ENCODE peak calls at places on chromosomes 13 and 19, in seven cellular contexts. L is NCI-H1436; Q is B cell; O is colonic mucosa; J is activated CD4-positive, alpha-beta T cell treated with anti-CD3 and anti-CD28 coated beads, Interleukin-2, amount 50 U/mL, for 1 hour; Y is HFF-Myc; M is activated CD4-positive, alpha-beta memory T cell treated with anti-CD3 and anti-CD28 coated beads, Interleukin-2, amount 10 ng/mL, durations not matched to agents 7 days and 5 days. Z is an unnamed sample.

GRCh38 chr19:480016-480855 is 16.1 kb upstream of the MADCAM1 start:
- DNase-seq in J (no peak), Q (peak), M (peak), Y (no peak), O (peak), L (peak), Z (peak)

GRCh38 chr13:90302113-90302512 is 1045.4 kb upstream of the MIR17HG start:
- DNase-seq in O (no peak), Q (no peak), L (no peak), M (no peak), J (no peak), Y (no peak), Z (no peak)

GRCh38 chr19:5926641-5927438 is 12.8 kb downstream of the CAPS start:
- DNase-seq in J (no peak), Y (peak), O (no peak), L (no peak), M (no peak), Q (no peak), Z (no peak)

GRCh38 chr19:6392219-6393073 is 518 bp downstream of the GTF2F1 start:
- DNase-seq in M (no peak), L (no peak), Q (no peak), O (no peak), J (no peak), Y (no peak), Z (no peak)

GRCh38 chr13:78241278-78241919 is 322.8 kb upstream of the EDNRB start:
- DNase-seq in Q (peak), O (peak), J (no peak), Y (no peak), L (peak), M (peak), Z (no peak)

GRCh38 chr19:47006496-47006895 is 13.1 kb upstream of the NPAS1 start:
- DNase-seq in J (no peak), L (no peak), O (no peak), Q (no peak), Y (no peak), M (no peak), Z (no peak)

GRCh38 chr13:86741762-86742285 is 929.3 kb upstream of the SLITRK5 start:
- DNase-seq in Y (no peak), J (no peak), M (no peak), L (no peak), O (no peak), Q (no peak), Z (no peak)

GRCh38 chr13:44759723-44760360 is 183.7 kb upstream of the TSC22D1 start:
- DNase-seq in J (no peak), Y (no peak), Q (no peak), L (peak), M (no peak), O (no peak), Z (no peak)

GRCh38 chr13:106649495-106649894 is 81.6 kb upstream of the ARGLU1 start:
- DNase-seq in J (no peak), M (no peak), L (no peak), Y (no peak), Q (no peak), O (peak), Z (no peak)

GRCh38 chr19:383922-384800 is 24.8 kb downstream of the C2CD4C start:
- DNase-seq in O (no peak), M (no peak), Y (no peak), L (no peak), J (no peak), Q (no peak), Z (peak)

GRCh38 chr13:50230365-50230978 is 215.2 kb downstream of the KCNRG start:
- DNase-seq in J (no peak), Y (no peak), L (no peak), M (no peak), Q (peak), O (no peak), Z (no peak)

GRCh38 chr19:13034636-13035035 is 39.4 kb downstream of the NFIX start:
- DNase-seq in O (no peak), L (no peak), M (no peak), Y (no peak), Q (no peak), J (no peak), Z (no peak)